ENCODE peak calls at places on chromosomes 6 and 20, in five cellular contexts. One of them, this sample, is unnamed.

GRCh38 chr6:116111552-116112528 is 11.2 kb downstream of the NT5DC1 start:
- DNase-seq in Calu3: peak
- DNase-seq in CD14-positive monocyte: no peak
- DNase-seq in GM10248: no peak
- DNase-seq in tibial nerve: no peak
- DNase-seq in this sample: no peak

GRCh38 chr6:4727236-4727635 is 49.0 kb upstream of the CDYL start:
- DNase-seq in Calu3: no peak
- DNase-seq in GM10248: no peak
- DNase-seq in CD14-positive monocyte: no peak
- DNase-seq in tibial nerve: no peak
- DNase-seq in this sample: no peak

GRCh38 chr6:52416629-52417151 is 3.5 kb upstream of the EFHC1 start:
- DNase-seq in tibial nerve: no peak
- DNase-seq in CD14-positive monocyte: no peak
- DNase-seq in GM10248: peak
- DNase-seq in Calu3: peak
- DNase-seq in this sample: no peak

GRCh38 chr20:40494238-40494637 is 194.8 kb downstream of the MAFB start:
- DNase-seq in GM10248: no peak
- DNase-seq in Calu3: no peak
- DNase-seq in tibial nerve: no peak
- DNase-seq in CD14-positive monocyte: peak
- DNase-seq in this sample: no peak

GRCh38 chr6:2857580-2858337 is 16.1 kb upstream of the SERPINB1 start:
- DNase-seq in GM10248: peak
- DNase-seq in tibial nerve: no peak
- DNase-seq in Calu3: peak
- DNase-seq in CD14-positive monocyte: peak
- DNase-seq in this sample: no peak

GRCh38 chr20:51586005-51586440 is 43.5 kb upstream of the NFATC2 start:
- DNase-seq in GM10248: no peak
- DNase-seq in CD14-positive monocyte: no peak
- DNase-seq in Calu3: no peak
- DNase-seq in tibial nerve: no peak
- DNase-seq in this sample: no peak

GRCh38 chr20:49641683-49642649 is 71.7 kb downstream of the B4GALT5 start:
- DNase-seq in CD14-positive monocyte: no peak
- DNase-seq in GM10248: no peak
- DNase-seq in Calu3: peak
- DNase-seq in tibial nerve: no peak
- DNase-seq in this sample: no peak

GRCh38 chr6:27091661-27092315 is 155.7 kb upstream of the PRSS16 start:
- DNase-seq in Calu3: peak
- DNase-seq in GM10248: peak
- DNase-seq in tibial nerve: no peak
- DNase-seq in CD14-positive monocyte: no peak
- DNase-seq in this sample: no peak

GRCh38 chr6:106749611-106750010 is 120.2 kb downstream of the QRSL1 start:
- DNase-seq in tibial nerve: no peak
- DNase-seq in GM10248: no peak
- DNase-seq in CD14-positive monocyte: no peak
- DNase-seq in Calu3: no peak
- DNase-seq in this sample: no peak

GRCh38 chr6:5529015-5529414 is 267.7 kb downstream of the FARS2 start:
- DNase-seq in CD14-positive monocyte: no peak
- DNase-seq in tibial nerve: no peak
- DNase-seq in GM10248: no peak
- DNase-seq in Calu3: no peak
- DNase-seq in this sample: no peak

GRCh38 chr6:156844089-156844488 is 66.9 kb downstream of the ARID1B start:
- DNase-seq in GM10248: no peak
- DNase-seq in CD14-positive monocyte: no peak
- DNase-seq in tibial nerve: no peak
- DNase-seq in Calu3: no peak
- DNase-seq in this sample: no peak

GRCh38 chr6:130150906-130151305 is 71.8 kb downstream of the SAMD3 start:
- DNase-seq in tibial nerve: no peak
- DNase-seq in CD14-positive monocyte: no peak
- DNase-seq in GM10248: no peak
- DNase-seq in Calu3: no peak
- DNase-seq in this sample: no peak

GRCh38 chr6:108946695-108947094 is 98.5 kb downstream of the ARMC2 start:
- DNase-seq in Calu3: no peak
- DNase-seq in CD14-positive monocyte: no peak
- DNase-seq in GM10248: no peak
- DNase-seq in tibial nerve: no peak
- DNase-seq in this sample: no peak

GRCh38 chr6:16239090-16239797 is 857 bp downstream of the GMPR start:
- DNase-seq in tibial nerve: peak
- DNase-seq in CD14-positive monocyte: no peak
- DNase-seq in Calu3: peak
- DNase-seq in GM10248: no peak
- DNase-seq in this sample: no peak

GRCh38 chr6:24313477-24314141 is 44.2 kb downstream of the DCDC2 start:
- DNase-seq in tibial nerve: no peak
- DNase-seq in GM10248: no peak
- DNase-seq in CD14-positive monocyte: no peak
- DNase-seq in Calu3: peak
- DNase-seq in this sample: no peak

GRCh38 chr6:43035495-43036194 is 14.2 kb downstream of the RRP36 start:
- DNase-seq in GM10248: no peak
- DNase-seq in CD14-positive monocyte: no peak
- DNase-seq in Calu3: no peak
- DNase-seq in tibial nerve: no peak
- DNase-seq in this sample: no peak

GRCh38 chr6:43887340-43887858 is 117.4 kb downstream of the VEGFA start:
- DNase-seq in GM10248: no peak
- DNase-seq in CD14-positive monocyte: no peak
- DNase-seq in tibial nerve: no peak
- DNase-seq in Calu3: no peak
- DNase-seq in this sample: no peak

GRCh38 chr6:39882567-39882953 is 51.7 kb downstream of the MOCS1 start:
- DNase-seq in Calu3: no peak
- DNase-seq in CD14-positive monocyte: no peak
- DNase-seq in tibial nerve: peak
- DNase-seq in GM10248: no peak
- DNase-seq in this sample: no peak

GRCh38 chr6:31400467-31401289 is 2.7 kb upstream of the MICA start:
- DNase-seq in tibial nerve: peak
- DNase-seq in GM10248: peak
- DNase-seq in Calu3: peak
- DNase-seq in CD14-positive monocyte: peak
- DNase-seq in this sample: no peak

GRCh38 chr6:89199571-89199970 is 17.6 kb downstream of the GABRR1 start:
- DNase-seq in Calu3: no peak
- DNase-seq in tibial nerve: no peak
- DNase-seq in GM10248: no peak
- DNase-seq in CD14-positive monocyte: no peak
- DNase-seq in this sample: no peak

GRCh38 chr20:44695295-44696230 is 19.6 kb upstream of the CCN5 start:
- DNase-seq in GM10248: no peak
- DNase-seq in tibial nerve: no peak
- DNase-seq in Calu3: no peak
- DNase-seq in CD14-positive monocyte: no peak
- DNase-seq in this sample: no peak

GRCh38 chr20:44693625-44694024 is 21.5 kb upstream of the CCN5 start:
- DNase-seq in Calu3: no peak
- DNase-seq in CD14-positive monocyte: no peak
- DNase-seq in tibial nerve: no peak
- DNase-seq in GM10248: no peak
- DNase-seq in this sample: no peak

GRCh38 chr20:44698351-44698750 is 16.8 kb upstream of the CCN5 start:
- DNase-seq in tibial nerve: no peak
- DNase-seq in GM10248: no peak
- DNase-seq in CD14-positive monocyte: no peak
- DNase-seq in Calu3: no peak
- DNase-seq in this sample: no peak

GRCh38 chr20:44694159-44694558 is 21.0 kb upstream of the CCN5 start:
- DNase-seq in Calu3: no peak
- DNase-seq in tibial nerve: no peak
- DNase-seq in GM10248: no peak
- DNase-seq in CD14-positive monocyte: no peak
- DNase-seq in this sample: no peak

GRCh38 chr20:44696315-44696714 is 18.9 kb upstream of the CCN5 start:
- DNase-seq in GM10248: no peak
- DNase-seq in tibial nerve: no peak
- DNase-seq in CD14-positive monocyte: no peak
- DNase-seq in Calu3: no peak
- DNase-seq in this sample: no peak
- TF ChIP-seq CTCF in GM10248: no peak
- TF ChIP-seq CTCF in tibial nerve: no peak
- TF ChIP-seq CTCF in CD14-positive monocyte: no peak
- TF ChIP-seq CTCF in Calu3: no peak
- TF ChIP-seq CTCF in this sample: no peak

GRCh38 chr20:12394786-12395185 is 477.1 kb downstream of the BTBD3 start:
- DNase-seq in CD14-positive monocyte: no peak
- DNase-seq in GM10248: no peak
- DNase-seq in tibial nerve: no peak
- DNase-seq in Calu3: peak
- DNase-seq in this sample: no peak
- TF ChIP-seq CTCF in CD14-positive monocyte: no peak
- TF ChIP-seq CTCF in GM10248: no peak
- TF ChIP-seq CTCF in tibial nerve: no peak
- TF ChIP-seq CTCF in Calu3: no peak
- TF ChIP-seq CTCF in this sample: no peak

GRCh38 chr6:72580281-72580940 is 41.5 kb upstream of the KCNQ5 start:
- DNase-seq in Calu3: peak
- DNase-seq in GM10248: peak
- DNase-seq in CD14-positive monocyte: no peak
- DNase-seq in tibial nerve: no peak
- DNase-seq in this sample: no peak
- TF ChIP-seq CTCF in Calu3: peak
- TF ChIP-seq CTCF in GM10248: peak
- TF ChIP-seq CTCF in CD14-positive monocyte: peak
- TF ChIP-seq CTCF in tibial nerve: no peak
- TF ChIP-seq CTCF in this sample: peak

GRCh38 chr6:104483225-104483834 is 376.4 kb downstream of the HACE1 start:
- DNase-seq in tibial nerve: no peak
- DNase-seq in GM10248: no peak
- DNase-seq in CD14-positive monocyte: no peak
- DNase-seq in Calu3: no peak
- DNase-seq in this sample: no peak
- TF ChIP-seq CTCF in tibial nerve: no peak
- TF ChIP-seq CTCF in GM10248: peak
- TF ChIP-seq CTCF in CD14-positive monocyte: no peak
- TF ChIP-seq CTCF in Calu3: no peak
- TF ChIP-seq CTCF in this sample: peak

DNA sequence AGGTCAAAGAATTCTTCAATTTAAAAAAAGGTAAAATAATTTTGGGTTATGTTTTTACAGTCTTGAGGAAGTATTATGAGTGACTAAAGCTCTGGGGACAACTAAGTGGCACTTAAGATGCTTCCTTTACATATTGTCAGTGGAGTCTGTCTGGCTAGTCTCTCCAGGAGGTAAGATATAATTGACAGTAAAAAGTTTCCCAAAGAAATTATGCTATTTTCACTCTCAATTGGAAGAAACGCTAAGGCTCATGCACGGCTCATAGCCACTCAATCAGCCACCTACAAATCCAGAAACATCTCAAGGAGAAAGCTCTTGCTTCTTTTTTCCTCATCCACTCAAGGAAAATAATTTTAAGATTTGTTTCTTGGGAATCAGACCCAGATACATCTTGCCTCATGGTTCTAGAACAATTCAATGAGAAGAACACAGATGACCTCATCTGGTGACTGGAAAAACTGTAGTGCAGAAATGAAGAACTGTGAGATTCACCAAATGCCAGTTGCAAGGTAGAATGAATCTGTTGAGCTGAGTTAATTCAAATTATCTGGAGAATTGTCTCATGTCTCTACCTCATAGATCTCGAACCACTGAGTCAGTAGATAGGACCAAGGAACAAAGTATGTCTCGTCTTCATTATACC is 252.9 kb downstream of the TPBG start:
- DNase-seq in GM10248: no peak
- DNase-seq in CD14-positive monocyte: no peak
- DNase-seq in tibial nerve: no peak
- DNase-seq in Calu3: no peak
- DNase-seq in this sample: no peak
- TF ChIP-seq CTCF in GM10248: no peak
- TF ChIP-seq CTCF in CD14-positive monocyte: no peak
- TF ChIP-seq CTCF in tibial nerve: no peak
- TF ChIP-seq CTCF in Calu3: no peak
- TF ChIP-seq CTCF in this sample: no peak